ENCODE peak calls at places on chromosomes 1 and 21, in four cellular contexts. I, L, H and B are unnamed samples.

GRCh38 chr1:181099152-181100014 is 10.9 kb downstream of the IER5 start:
- DNase-seq in I (no peak), L (no peak), H (peak; percentile 55), B (no peak)

GRCh38 chr1:201194046-201194445 is 3.4 kb downstream of the IGFN1 start:
- DNase-seq in I (no peak), L (no peak), H (no peak), B (no peak)

GRCh38 chr1:116514708-116515525 is 55.9 kb downstream of the CD58 start:
- DNase-seq in I (no peak), L (no peak), H (no peak), B (no peak)

GRCh38 chr21:36926989-36927695 is 39.3 kb downstream of the HLCS start:
- DNase-seq in I (no peak), L (no peak), H (no peak), B (no peak)

GRCh38 chr21:44093761-44094160 is 13.4 kb upstream of the PWP2 start:
- DNase-seq in I (no peak), L (no peak), H (no peak), B (no peak)

GRCh38 chr1:47409311-47410085 is 6.6 kb upstream of the FOXE3 start:
- DNase-seq in I (no peak), L (no peak), H (no peak), B (no peak)

GRCh38 chr1:211359876-211360275 is 33.2 kb downstream of the TRAF5 start:
- DNase-seq in I (no peak), L (no peak), H (no peak), B (no peak)

GRCh38 chr1:22676916-22677601 is 24.0 kb downstream of the C1QB start:
- DNase-seq in I (no peak), L (no peak), H (no peak), B (no peak)

GRCh38 chr1:107704911-107705310 is 260.1 kb downstream of the VAV3 start:
- DNase-seq in I (no peak), L (no peak), H (no peak), B (no peak)

GRCh38 chr1:99963041-99963795 is 6.6 kb upstream of the SLC35A3 start:
- DNase-seq in I (no peak), L (no peak), H (peak; percentile 56), B (no peak)

GRCh38 chr1:91883470-91883869 is 2.5 kb downstream of the TGFBR3 start:
- DNase-seq in I (no peak), L (peak; percentile 50), H (peak; percentile 28), B (no peak)

GRCh38 chr1:212396638-212397037 is 18.0 kb downstream of the PACC1 start:
- DNase-seq in I (no peak), L (no peak), H (peak; percentile 12), B (no peak)

GRCh38 chr1:65027699-65028358 is 61.5 kb upstream of the JAK1 start:
- DNase-seq in I (no peak), L (no peak), H (no peak), B (no peak)

DNA sequence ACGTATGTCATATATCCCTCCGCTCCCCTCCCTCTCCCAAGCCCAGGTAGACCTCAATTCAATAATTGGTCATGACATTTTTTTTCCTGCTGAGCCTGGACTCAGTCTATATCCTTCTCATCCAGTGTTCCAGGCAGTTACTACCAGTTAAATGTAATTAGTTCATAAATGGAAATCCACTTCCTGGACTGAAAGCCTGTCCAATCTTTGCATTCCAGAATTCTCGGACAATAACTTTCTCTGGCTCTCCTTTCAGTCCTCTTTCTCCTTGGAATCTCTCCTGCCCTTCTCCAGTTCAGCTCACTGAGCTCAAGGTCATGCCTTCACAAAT is 34.7 kb downstream of the VWA5B1 start:
- DNase-seq in I (no peak), L (no peak), H (no peak), B (no peak)
- H3K27ac ChIP-seq in I (no peak overlapping the region), L (no peak overlapping the region), H (no peak overlapping the region), B (no peak overlapping the region)

DNA sequence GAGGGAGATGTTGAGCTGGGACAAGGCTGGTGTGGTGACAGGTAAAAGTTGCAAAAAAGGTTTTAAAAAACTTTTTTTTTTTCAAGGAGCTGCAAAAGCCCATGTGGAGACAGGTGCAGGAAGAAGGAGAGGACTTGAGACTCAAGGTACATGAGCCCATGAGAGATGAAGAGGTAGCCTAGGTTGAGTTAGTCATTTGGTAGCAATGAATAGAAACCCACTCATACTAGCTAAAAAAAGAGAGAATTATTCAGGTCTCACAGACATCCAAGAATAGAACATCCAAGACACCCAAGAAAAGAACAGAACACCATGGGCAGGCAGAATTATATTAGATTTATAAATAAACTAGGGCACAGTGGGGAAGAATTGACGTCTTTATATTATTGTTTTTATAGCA is 65.1 kb downstream of the PCP4 start:
- DNase-seq in I (no peak), L (no peak), H (no peak), B (no peak)
- H3K27ac ChIP-seq in I (no peak overlapping the region), L (no peak overlapping the region), H (no peak overlapping the region), B (no peak overlapping the region)

GRCh38 chr1:51749151-51749550 is 129.4 kb downstream of the NRDC start:
- DNase-seq in I (no peak), L (no peak), H (no peak), B (no peak)

GRCh38 chr1:51745304-51745570 is 128.3 kb downstream of the OSBPL9 start:
- DNase-seq in I (no peak), L (no peak), H (no peak), B (no peak)

GRCh38 chr1:51740652-51741051 is 123.8 kb downstream of the OSBPL9 start:
- DNase-seq in I (no peak), L (no peak), H (peak; percentile 8), B (no peak)

GRCh38 chr1:51741121-51741681 is 124.3 kb downstream of the OSBPL9 start:
- DNase-seq in I (no peak), L (no peak), H (no peak), B (no peak)

DNA sequence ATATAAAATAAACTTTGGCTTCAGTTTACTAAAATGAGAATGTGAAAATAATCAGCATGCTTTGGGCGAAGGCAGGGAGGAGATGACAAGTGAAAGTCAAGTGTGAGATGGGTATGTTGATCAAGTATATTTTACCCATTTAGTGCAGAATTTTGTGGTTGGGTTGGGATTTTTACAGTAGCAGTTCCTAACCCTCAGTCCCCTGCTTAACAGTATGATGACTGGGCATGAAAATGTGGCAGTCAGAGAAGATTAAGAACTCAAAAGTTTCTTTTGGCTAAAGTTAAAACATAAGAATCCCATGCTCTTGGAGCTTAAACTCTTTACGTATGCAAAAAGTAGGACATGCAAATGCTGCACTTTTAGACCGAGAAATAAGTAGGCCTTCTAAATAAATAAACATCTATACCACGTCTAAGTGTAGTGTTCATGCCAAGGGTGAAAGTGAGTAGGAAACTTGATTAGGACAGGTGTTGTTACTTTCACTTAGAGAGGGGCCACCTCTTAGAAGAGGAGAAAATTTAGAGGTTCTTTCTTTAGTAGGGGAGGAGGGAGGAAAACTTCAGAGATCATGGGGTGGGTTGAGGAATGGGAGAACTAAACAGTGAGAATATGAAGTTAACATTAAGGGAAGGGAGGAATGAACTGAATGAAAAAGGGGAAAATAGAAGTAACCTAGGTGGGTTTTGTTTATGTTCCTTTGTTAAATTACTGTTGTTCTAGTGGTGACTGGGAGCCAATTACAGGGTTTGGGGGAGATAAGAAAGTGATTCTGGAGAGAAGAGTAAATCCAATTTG is 127.8 kb downstream of the OSBPL9 start:
- DNase-seq in I (no peak), L (no peak), H (no peak), B (no peak)
- H3K27ac ChIP-seq in I (no peak overlapping the region), L (no peak overlapping the region), H (no peak overlapping the region), B (no peak overlapping the region)

DNA sequence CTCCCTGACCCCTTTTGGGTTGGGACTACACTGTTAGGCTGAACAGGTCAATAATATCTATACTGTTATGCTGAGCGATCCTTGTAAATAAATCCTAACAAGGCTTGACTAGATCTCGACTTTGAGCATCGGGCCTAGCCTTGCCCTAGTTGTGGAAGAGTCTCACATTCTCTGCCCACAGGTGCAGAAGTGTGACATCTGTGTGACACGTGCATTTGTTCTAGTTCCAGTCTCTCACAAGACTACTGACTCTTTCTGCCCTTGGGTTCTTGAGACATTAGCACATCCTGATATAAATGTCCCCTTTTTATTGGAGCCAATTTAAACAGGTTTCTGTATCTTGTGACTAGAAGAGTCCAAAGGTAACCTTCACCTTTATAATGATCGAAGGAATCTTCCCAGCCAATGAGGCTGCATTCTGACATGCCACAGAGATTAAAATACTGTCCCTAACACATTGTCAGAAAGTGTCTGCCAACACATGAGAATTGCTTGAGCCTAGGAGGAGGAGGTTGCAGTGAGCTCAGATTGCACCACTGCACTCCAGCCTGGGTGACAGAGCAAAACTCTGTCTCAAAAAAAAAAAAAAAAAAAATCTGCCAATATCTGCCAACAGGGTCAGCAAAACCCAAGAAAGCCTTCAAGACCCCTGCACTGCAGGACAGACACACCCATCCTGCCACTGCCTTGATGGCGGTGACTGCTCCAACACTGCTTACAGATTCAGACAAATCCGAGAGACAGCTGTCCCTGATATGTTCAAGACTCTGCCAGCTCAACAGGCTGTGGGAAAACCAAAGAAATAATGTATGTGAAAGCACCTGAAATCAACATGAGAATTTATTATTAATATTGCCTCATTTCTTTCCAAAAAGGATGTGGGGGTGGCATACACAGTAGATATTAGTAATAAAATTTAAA is 56.5 kb upstream of the PSEN2 start:
- DNase-seq in I (no peak), L (no peak), H (no peak), B (no peak)
- H3K27ac ChIP-seq in I (peak overlapping the region; percentile 84), L (peak overlapping the region; percentile 50), H (peak overlapping the region; percentile 2), B (peak overlapping the region; percentile 80)

GRCh38 chr1:53250325-53250724 is 12.0 kb upstream of the MAGOH start:
- DNase-seq in I (no peak), L (no peak), H (no peak), B (no peak)
- H3K27ac ChIP-seq in I (no peak overlapping the region), L (no peak overlapping the region), H (no peak overlapping the region), B (no peak overlapping the region)